ENCODE peak calls at places on chromosomes 13 and 19, in four cellular contexts. One of them, this sample, is unnamed.
A peak's percentile ranks its signal among the peaks of the same experiment; 100 is the strongest.

GRCh38 chr13:51848674-51849073 is 3.7 kb upstream of the TMEM272 start:
- DNase-seq in pancreas: no peak
- DNase-seq in lung: no peak
- DNase-seq in transverse colon: no peak
- DNase-seq in this sample: no peak

GRCh38 chr13:106277483-106278154 is 257.8 kb downstream of the EFNB2 start:
- DNase-seq in pancreas: no peak
- DNase-seq in lung: no peak
- DNase-seq in transverse colon: no peak
- DNase-seq in this sample: no peak

GRCh38 chr19:8145969-8146368 is 3.4 kb downstream of the FBN3 start:
- DNase-seq in pancreas: peak; percentile 78
- DNase-seq in lung: no peak
- DNase-seq in transverse colon: no peak
- DNase-seq in this sample: no peak

GRCh38 chr13:73914119-73914518 is 220.1 kb downstream of the KLF12 start:
- DNase-seq in pancreas: no peak
- DNase-seq in lung: no peak
- DNase-seq in transverse colon: no peak
- DNase-seq in this sample: no peak

GRCh38 chr19:28972144-28972543 is 240.8 kb downstream of the UQCRFS1 start:
- DNase-seq in pancreas: no peak
- DNase-seq in lung: no peak
- DNase-seq in transverse colon: no peak
- DNase-seq in this sample: no peak

GRCh38 chr19:7069904-7070226 is 362 bp downstream of the ZNF557 start:
- DNase-seq in pancreas: no peak
- DNase-seq in lung: no peak
- DNase-seq in transverse colon: no peak
- DNase-seq in this sample: no peak

GRCh38 chr13:43289458-43290255 is 266.3 kb downstream of the DNAJC15 start:
- DNase-seq in pancreas: no peak
- DNase-seq in lung: no peak
- DNase-seq in transverse colon: no peak
- DNase-seq in this sample: no peak

GRCh38 chr13:45830121-45830520 is 21.4 kb downstream of the SIAH3 start:
- DNase-seq in pancreas: no peak
- DNase-seq in lung: no peak
- DNase-seq in transverse colon: no peak
- DNase-seq in this sample: no peak

GRCh38 chr19:7787602-7788177 is 24.6 kb downstream of the CLEC4M start:
- DNase-seq in pancreas: no peak
- DNase-seq in lung: no peak
- DNase-seq in transverse colon: no peak
- DNase-seq in this sample: no peak

GRCh38 chr19:49512970-49513745 is 697 bp downstream of the FCGRT start:
- DNase-seq in pancreas: no peak
- DNase-seq in lung: no peak
- DNase-seq in transverse colon: peak; percentile 75
- DNase-seq in this sample: no peak

GRCh38 chr13:27481766-27482165 is 31.4 kb upstream of the MTIF3 start:
- DNase-seq in pancreas: peak; percentile 69
- DNase-seq in lung: peak; percentile 38
- DNase-seq in transverse colon: peak; percentile 51
- DNase-seq in this sample: peak; percentile 22

DNA sequence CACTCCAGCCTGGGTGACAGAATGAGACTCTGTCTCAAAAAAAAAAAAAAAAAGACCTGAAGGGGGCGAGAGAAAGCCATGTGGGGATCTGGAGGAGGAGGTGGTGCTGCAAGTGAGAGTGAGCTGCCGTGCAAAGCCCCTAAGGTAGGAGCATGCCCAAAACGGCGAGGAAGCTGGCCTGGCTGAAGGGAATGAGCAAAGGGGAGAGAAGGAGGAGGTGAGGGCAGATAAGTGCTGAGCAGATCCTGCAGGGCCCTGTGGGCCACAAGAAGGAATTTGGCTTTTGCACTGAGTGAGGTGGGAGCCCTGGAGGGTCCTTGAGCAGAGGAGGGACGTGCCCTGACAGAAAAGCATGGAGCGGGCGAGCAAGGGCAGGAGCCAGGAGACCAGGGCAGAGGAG is 19.4 kb upstream of the ADGRE5 start:
- DNase-seq in pancreas: no peak
- DNase-seq in lung: no peak
- DNase-seq in transverse colon: no peak
- DNase-seq in this sample: no peak
- H3K4me1 ChIP-seq in pancreas: no peaks in the 10 kb centered on the region
- H3K4me1 ChIP-seq in lung: peaks cover 11% of the 10 kb centered on the region
- H3K4me1 ChIP-seq in transverse colon: peaks cover 8% of the 10 kb centered on the region
- H3K4me1 ChIP-seq in this sample: peaks cover 7% of the 10 kb centered on the region

DNA sequence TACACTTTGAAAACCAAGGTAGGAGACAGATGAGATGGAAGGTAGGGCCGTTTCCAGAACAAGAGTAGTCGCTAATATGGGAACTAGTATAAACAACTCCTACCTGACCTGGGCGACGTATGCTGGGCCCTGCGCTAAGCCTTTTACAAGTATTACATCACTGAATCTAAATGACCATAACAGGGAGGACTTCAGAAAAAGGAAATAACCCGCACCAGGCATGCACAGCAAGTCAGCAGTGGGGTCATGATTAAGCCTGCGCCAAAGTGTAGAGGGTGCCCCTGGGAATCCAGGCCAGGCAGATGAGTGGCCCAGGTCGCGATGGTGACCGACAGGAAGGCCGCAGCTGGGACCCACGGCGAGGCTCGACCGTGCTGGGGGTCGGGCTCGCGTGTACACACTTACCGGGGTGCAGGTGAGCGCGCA is 597 bp downstream of the ATP13A1 start:
- DNase-seq in pancreas: no peak
- DNase-seq in lung: peak; percentile 44
- DNase-seq in transverse colon: no peak
- DNase-seq in this sample: no peak
- H3K27ac ChIP-seq in pancreas: peak overlapping the region; percentile 87
- H3K27ac ChIP-seq in lung: peak overlapping the region; percentile 86
- H3K27ac ChIP-seq in transverse colon: peak overlapping the region; percentile 86
- H3K27ac ChIP-seq in this sample: peak overlapping the region; percentile 64

GRCh38 chr19:58401825-58402433 is 6.5 kb downstream of the RNF225 start:
- DNase-seq in pancreas: no peak
- DNase-seq in lung: no peak
- DNase-seq in transverse colon: no peak
- DNase-seq in this sample: no peak
- TF ChIP-seq CTCF in pancreas: no peak
- TF ChIP-seq CTCF in lung: no peak
- TF ChIP-seq CTCF in transverse colon: peak; percentile 2
- TF ChIP-seq CTCF in this sample: no peak

GRCh38 chr19:50516859-50517703 is 3.4 kb upstream of the ASPDH start:
- DNase-seq in pancreas: no peak
- DNase-seq in lung: no peak
- DNase-seq in transverse colon: no peak
- DNase-seq in this sample: no peak
- H3K4me1 ChIP-seq in pancreas: no peaks in the 10 kb centered on the region
- H3K4me1 ChIP-seq in lung: no peaks in the 10 kb centered on the region
- H3K4me1 ChIP-seq in transverse colon: no peaks in the 10 kb centered on the region
- H3K4me1 ChIP-seq in this sample: peaks cover 3% of the 10 kb centered on the region